ENCODE peak calls at places on chromosomes 12 and 14, in ten cellular contexts. One of them, this sample, is unnamed.
A peak's percentile ranks its signal among the peaks of the same experiment; 100 is the strongest.

GRCh38 chr14:65301862-65302539 is 110.5 kb upstream of the FUT8 start:
- DNase-seq in globus pallidus: no peak
- DNase-seq in GM19239: no peak
- DNase-seq in stimulated activated CD4-positive, alpha-beta T cell treated with anti-CD3 and anti-CD28 coated beads, Interleukin-12 subunit alpha, Interleukin-12 subunit beta, amount 100 ng/mL, for 48 hours: no peak
- DNase-seq in kidney: no peak
- DNase-seq in heart left ventricle: no peak
- DNase-seq in NCI-H774: no peak
- DNase-seq in NCI-H1105: no peak
- DNase-seq in endothelial cell of umbilical vein: no peak
- DNase-seq in NCI-H2081: no peak
- DNase-seq in this sample: no peak

GRCh38 chr12:113996026-113996425 is 29.9 kb upstream of the RBM19 start:
- DNase-seq in globus pallidus: no peak
- DNase-seq in GM19239: no peak
- DNase-seq in stimulated activated CD4-positive, alpha-beta T cell treated with anti-CD3 and anti-CD28 coated beads, Interleukin-12 subunit alpha, Interleukin-12 subunit beta, amount 100 ng/mL, for 48 hours: no peak
- DNase-seq in kidney: no peak
- DNase-seq in heart left ventricle: no peak
- DNase-seq in NCI-H774: no peak
- DNase-seq in NCI-H1105: no peak
- DNase-seq in endothelial cell of umbilical vein: no peak
- DNase-seq in NCI-H2081: no peak
- DNase-seq in this sample: no peak

GRCh38 chr12:57101892-57102695 is 9.1 kb downstream of the STAT6 start:
- DNase-seq in globus pallidus: no peak
- DNase-seq in GM19239: no peak
- DNase-seq in stimulated activated CD4-positive, alpha-beta T cell treated with anti-CD3 and anti-CD28 coated beads, Interleukin-12 subunit alpha, Interleukin-12 subunit beta, amount 100 ng/mL, for 48 hours: no peak
- DNase-seq in kidney: no peak
- DNase-seq in heart left ventricle: no peak
- DNase-seq in NCI-H774: no peak
- DNase-seq in NCI-H1105: no peak
- DNase-seq in endothelial cell of umbilical vein: no peak
- DNase-seq in NCI-H2081: no peak
- DNase-seq in this sample: no peak

GRCh38 chr14:23513005-23513412 is 38.6 kb downstream of the ZFHX2 start:
- DNase-seq in globus pallidus: peak; percentile 95
- DNase-seq in GM19239: no peak
- DNase-seq in stimulated activated CD4-positive, alpha-beta T cell treated with anti-CD3 and anti-CD28 coated beads, Interleukin-12 subunit alpha, Interleukin-12 subunit beta, amount 100 ng/mL, for 48 hours: no peak
- DNase-seq in kidney: no peak
- DNase-seq in heart left ventricle: no peak
- DNase-seq in NCI-H774: peak; percentile 57
- DNase-seq in NCI-H1105: peak; percentile 94
- DNase-seq in endothelial cell of umbilical vein: no peak
- DNase-seq in NCI-H2081: peak; percentile 22
- DNase-seq in this sample: no peak

GRCh38 chr14:69713127-69713800 is 53.7 kb upstream of the SRSF5 start:
- DNase-seq in globus pallidus: no peak
- DNase-seq in GM19239: no peak
- DNase-seq in stimulated activated CD4-positive, alpha-beta T cell treated with anti-CD3 and anti-CD28 coated beads, Interleukin-12 subunit alpha, Interleukin-12 subunit beta, amount 100 ng/mL, for 48 hours: no peak
- DNase-seq in kidney: no peak
- DNase-seq in heart left ventricle: no peak
- DNase-seq in NCI-H774: no peak
- DNase-seq in NCI-H1105: peak; percentile 87
- DNase-seq in endothelial cell of umbilical vein: peak; percentile 62
- DNase-seq in NCI-H2081: peak; percentile 88
- DNase-seq in this sample: no peak

GRCh38 chr12:112258926-112259325 is 123.3 kb downstream of the HECTD4 start:
- DNase-seq in globus pallidus: no peak
- DNase-seq in GM19239: no peak
- DNase-seq in stimulated activated CD4-positive, alpha-beta T cell treated with anti-CD3 and anti-CD28 coated beads, Interleukin-12 subunit alpha, Interleukin-12 subunit beta, amount 100 ng/mL, for 48 hours: no peak
- DNase-seq in kidney: no peak
- DNase-seq in heart left ventricle: no peak
- DNase-seq in NCI-H774: no peak
- DNase-seq in NCI-H1105: no peak
- DNase-seq in endothelial cell of umbilical vein: no peak
- DNase-seq in NCI-H2081: no peak
- DNase-seq in this sample: no peak

GRCh38 chr14:37021406-37021805 is 151.0 kb downstream of the SLC25A21 start:
- DNase-seq in globus pallidus: no peak
- DNase-seq in GM19239: no peak
- DNase-seq in stimulated activated CD4-positive, alpha-beta T cell treated with anti-CD3 and anti-CD28 coated beads, Interleukin-12 subunit alpha, Interleukin-12 subunit beta, amount 100 ng/mL, for 48 hours: no peak
- DNase-seq in kidney: no peak
- DNase-seq in heart left ventricle: no peak
- DNase-seq in NCI-H774: no peak
- DNase-seq in NCI-H1105: no peak
- DNase-seq in endothelial cell of umbilical vein: no peak
- DNase-seq in NCI-H2081: no peak
- DNase-seq in this sample: no peak

GRCh38 chr12:48795550-48796455 is 6.9 kb upstream of the ADCY6 start:
- DNase-seq in globus pallidus: peak; percentile 68
- DNase-seq in GM19239: peak; percentile 76
- DNase-seq in stimulated activated CD4-positive, alpha-beta T cell treated with anti-CD3 and anti-CD28 coated beads, Interleukin-12 subunit alpha, Interleukin-12 subunit beta, amount 100 ng/mL, for 48 hours: peak; percentile 65
- DNase-seq in kidney: no peak
- DNase-seq in heart left ventricle: no peak
- DNase-seq in NCI-H774: peak; percentile 75
- DNase-seq in NCI-H1105: peak; percentile 43
- DNase-seq in endothelial cell of umbilical vein: peak; percentile 84
- DNase-seq in NCI-H2081: peak; percentile 73
- DNase-seq in this sample: peak; percentile 77

GRCh38 chr12:109552971-109553370 is 20.3 kb downstream of the MMAB start:
- DNase-seq in globus pallidus: no peak
- DNase-seq in GM19239: no peak
- DNase-seq in stimulated activated CD4-positive, alpha-beta T cell treated with anti-CD3 and anti-CD28 coated beads, Interleukin-12 subunit alpha, Interleukin-12 subunit beta, amount 100 ng/mL, for 48 hours: no peak
- DNase-seq in kidney: no peak
- DNase-seq in heart left ventricle: no peak
- DNase-seq in NCI-H774: no peak
- DNase-seq in NCI-H1105: no peak
- DNase-seq in endothelial cell of umbilical vein: no peak
- DNase-seq in NCI-H2081: no peak
- DNase-seq in this sample: no peak

GRCh38 chr12:22631863-22632463 is 7.0 kb downstream of the ETNK1 start:
- DNase-seq in globus pallidus: peak; percentile 23
- DNase-seq in GM19239: no peak
- DNase-seq in stimulated activated CD4-positive, alpha-beta T cell treated with anti-CD3 and anti-CD28 coated beads, Interleukin-12 subunit alpha, Interleukin-12 subunit beta, amount 100 ng/mL, for 48 hours: no peak
- DNase-seq in kidney: no peak
- DNase-seq in heart left ventricle: no peak
- DNase-seq in NCI-H774: no peak
- DNase-seq in NCI-H1105: no peak
- DNase-seq in endothelial cell of umbilical vein: peak; percentile 26
- DNase-seq in NCI-H2081: peak; percentile 7
- DNase-seq in this sample: peak; percentile 10

GRCh38 chr14:101600891-101601602 is 39.8 kb downstream of the DIO3 start:
- DNase-seq in globus pallidus: no peak
- DNase-seq in GM19239: no peak
- DNase-seq in stimulated activated CD4-positive, alpha-beta T cell treated with anti-CD3 and anti-CD28 coated beads, Interleukin-12 subunit alpha, Interleukin-12 subunit beta, amount 100 ng/mL, for 48 hours: no peak
- DNase-seq in kidney: no peak
- DNase-seq in heart left ventricle: no peak
- DNase-seq in NCI-H774: no peak
- DNase-seq in NCI-H1105: no peak
- DNase-seq in endothelial cell of umbilical vein: no peak
- DNase-seq in NCI-H2081: no peak
- DNase-seq in this sample: no peak

GRCh38 chr12:11746024-11746771 is 96.7 kb downstream of the ETV6 start:
- DNase-seq in globus pallidus: no peak
- DNase-seq in GM19239: no peak
- DNase-seq in stimulated activated CD4-positive, alpha-beta T cell treated with anti-CD3 and anti-CD28 coated beads, Interleukin-12 subunit alpha, Interleukin-12 subunit beta, amount 100 ng/mL, for 48 hours: no peak
- DNase-seq in kidney: no peak
- DNase-seq in heart left ventricle: no peak
- DNase-seq in NCI-H774: no peak
- DNase-seq in NCI-H1105: no peak
- DNase-seq in endothelial cell of umbilical vein: peak; percentile 92
- DNase-seq in NCI-H2081: no peak
- DNase-seq in this sample: no peak

GRCh38 chr12:51077930-51078329 is 5.5 kb downstream of the CSRNP2 start:
- DNase-seq in globus pallidus: peak; percentile 73
- DNase-seq in GM19239: no peak
- DNase-seq in stimulated activated CD4-positive, alpha-beta T cell treated with anti-CD3 and anti-CD28 coated beads, Interleukin-12 subunit alpha, Interleukin-12 subunit beta, amount 100 ng/mL, for 48 hours: no peak
- DNase-seq in kidney: no peak
- DNase-seq in heart left ventricle: peak; percentile 34
- DNase-seq in NCI-H774: no peak
- DNase-seq in NCI-H1105: no peak
- DNase-seq in endothelial cell of umbilical vein: no peak
- DNase-seq in NCI-H2081: no peak
- DNase-seq in this sample: no peak

GRCh38 chr12:116990971-116991966 is 80.5 kb downstream of the FBXW8 start:
- DNase-seq in globus pallidus: no peak
- DNase-seq in GM19239: no peak
- DNase-seq in stimulated activated CD4-positive, alpha-beta T cell treated with anti-CD3 and anti-CD28 coated beads, Interleukin-12 subunit alpha, Interleukin-12 subunit beta, amount 100 ng/mL, for 48 hours: no peak
- DNase-seq in kidney: no peak
- DNase-seq in heart left ventricle: no peak
- DNase-seq in NCI-H774: no peak
- DNase-seq in NCI-H1105: no peak
- DNase-seq in endothelial cell of umbilical vein: no peak
- DNase-seq in NCI-H2081: no peak
- DNase-seq in this sample: no peak

GRCh38 chr12:128534906-128535305 is 267.9 kb downstream of the TMEM132C start:
- DNase-seq in globus pallidus: no peak
- DNase-seq in GM19239: no peak
- DNase-seq in stimulated activated CD4-positive, alpha-beta T cell treated with anti-CD3 and anti-CD28 coated beads, Interleukin-12 subunit alpha, Interleukin-12 subunit beta, amount 100 ng/mL, for 48 hours: no peak
- DNase-seq in kidney: no peak
- DNase-seq in heart left ventricle: no peak
- DNase-seq in NCI-H774: no peak
- DNase-seq in NCI-H1105: no peak
- DNase-seq in endothelial cell of umbilical vein: no peak
- DNase-seq in NCI-H2081: no peak
- DNase-seq in this sample: no peak

GRCh38 chr12:90342081-90342480 is 612.9 kb downstream of the CCER1 start:
- DNase-seq in globus pallidus: no peak
- DNase-seq in GM19239: no peak
- DNase-seq in stimulated activated CD4-positive, alpha-beta T cell treated with anti-CD3 and anti-CD28 coated beads, Interleukin-12 subunit alpha, Interleukin-12 subunit beta, amount 100 ng/mL, for 48 hours: no peak
- DNase-seq in kidney: no peak
- DNase-seq in heart left ventricle: no peak
- DNase-seq in NCI-H774: no peak
- DNase-seq in NCI-H1105: no peak
- DNase-seq in endothelial cell of umbilical vein: no peak
- DNase-seq in NCI-H2081: no peak
- DNase-seq in this sample: no peak

GRCh38 chr12:83017001-83017400 is 330.3 kb downstream of the TMTC2 start:
- DNase-seq in globus pallidus: no peak
- DNase-seq in GM19239: no peak
- DNase-seq in stimulated activated CD4-positive, alpha-beta T cell treated with anti-CD3 and anti-CD28 coated beads, Interleukin-12 subunit alpha, Interleukin-12 subunit beta, amount 100 ng/mL, for 48 hours: no peak
- DNase-seq in kidney: no peak
- DNase-seq in heart left ventricle: no peak
- DNase-seq in NCI-H774: no peak
- DNase-seq in NCI-H1105: no peak
- DNase-seq in endothelial cell of umbilical vein: no peak
- DNase-seq in NCI-H2081: no peak
- DNase-seq in this sample: no peak

GRCh38 chr12:113269257-113269943 is 48.1 kb downstream of the TPCN1 start:
- DNase-seq in globus pallidus: no peak
- DNase-seq in GM19239: no peak
- DNase-seq in stimulated activated CD4-positive, alpha-beta T cell treated with anti-CD3 and anti-CD28 coated beads, Interleukin-12 subunit alpha, Interleukin-12 subunit beta, amount 100 ng/mL, for 48 hours: no peak
- DNase-seq in kidney: no peak
- DNase-seq in heart left ventricle: no peak
- DNase-seq in NCI-H774: no peak
- DNase-seq in NCI-H1105: no peak
- DNase-seq in endothelial cell of umbilical vein: no peak
- DNase-seq in NCI-H2081: no peak
- DNase-seq in this sample: no peak

GRCh38 chr12:124493809-124494750 is 73.3 kb downstream of the NCOR2 start:
- DNase-seq in globus pallidus: no peak
- DNase-seq in GM19239: peak; percentile 97
- DNase-seq in stimulated activated CD4-positive, alpha-beta T cell treated with anti-CD3 and anti-CD28 coated beads, Interleukin-12 subunit alpha, Interleukin-12 subunit beta, amount 100 ng/mL, for 48 hours: peak; percentile 57
- DNase-seq in kidney: peak; percentile 75
- DNase-seq in heart left ventricle: no peak
- DNase-seq in NCI-H774: no peak
- DNase-seq in NCI-H1105: no peak
- DNase-seq in endothelial cell of umbilical vein: no peak
- DNase-seq in NCI-H2081: no peak
- DNase-seq in this sample: peak; percentile 87

GRCh38 chr12:52351196-52352059 is 15.9 kb downstream of the KRT85 start:
- DNase-seq in globus pallidus: peak; percentile 70
- DNase-seq in GM19239: no peak
- DNase-seq in stimulated activated CD4-positive, alpha-beta T cell treated with anti-CD3 and anti-CD28 coated beads, Interleukin-12 subunit alpha, Interleukin-12 subunit beta, amount 100 ng/mL, for 48 hours: no peak
- DNase-seq in kidney: no peak
- DNase-seq in heart left ventricle: peak; percentile 63
- DNase-seq in NCI-H774: no peak
- DNase-seq in NCI-H1105: no peak
- DNase-seq in endothelial cell of umbilical vein: no peak
- DNase-seq in NCI-H2081: no peak
- DNase-seq in this sample: no peak

GRCh38 chr14:97107070-97107469 is 309.9 kb downstream of the VRK1 start:
- DNase-seq in globus pallidus: no peak
- DNase-seq in GM19239: no peak
- DNase-seq in stimulated activated CD4-positive, alpha-beta T cell treated with anti-CD3 and anti-CD28 coated beads, Interleukin-12 subunit alpha, Interleukin-12 subunit beta, amount 100 ng/mL, for 48 hours: no peak
- DNase-seq in kidney: no peak
- DNase-seq in heart left ventricle: no peak
- DNase-seq in NCI-H774: no peak
- DNase-seq in NCI-H1105: no peak
- DNase-seq in endothelial cell of umbilical vein: no peak
- DNase-seq in NCI-H2081: no peak
- DNase-seq in this sample: no peak

GRCh38 chr12:119642986-119643385 is 24.9 kb upstream of the PRKAB1 start:
- DNase-seq in globus pallidus: no peak
- DNase-seq in GM19239: no peak
- DNase-seq in stimulated activated CD4-positive, alpha-beta T cell treated with anti-CD3 and anti-CD28 coated beads, Interleukin-12 subunit alpha, Interleukin-12 subunit beta, amount 100 ng/mL, for 48 hours: no peak
- DNase-seq in kidney: no peak
- DNase-seq in heart left ventricle: no peak
- DNase-seq in NCI-H774: no peak
- DNase-seq in NCI-H1105: no peak
- DNase-seq in endothelial cell of umbilical vein: no peak
- DNase-seq in NCI-H2081: no peak
- DNase-seq in this sample: no peak

GRCh38 chr12:19801941-19802340 is 362.6 kb downstream of the AEBP2 start:
- DNase-seq in globus pallidus: no peak
- DNase-seq in GM19239: no peak
- DNase-seq in stimulated activated CD4-positive, alpha-beta T cell treated with anti-CD3 and anti-CD28 coated beads, Interleukin-12 subunit alpha, Interleukin-12 subunit beta, amount 100 ng/mL, for 48 hours: no peak
- DNase-seq in kidney: no peak
- DNase-seq in heart left ventricle: no peak
- DNase-seq in NCI-H774: no peak
- DNase-seq in NCI-H1105: no peak
- DNase-seq in endothelial cell of umbilical vein: no peak
- DNase-seq in NCI-H2081: no peak
- DNase-seq in this sample: no peak

GRCh38 chr14:32339188-32339587 is 10.1 kb downstream of the AKAP6 start:
- DNase-seq in globus pallidus: no peak
- DNase-seq in GM19239: no peak
- DNase-seq in stimulated activated CD4-positive, alpha-beta T cell treated with anti-CD3 and anti-CD28 coated beads, Interleukin-12 subunit alpha, Interleukin-12 subunit beta, amount 100 ng/mL, for 48 hours: no peak
- DNase-seq in kidney: no peak
- DNase-seq in heart left ventricle: no peak
- DNase-seq in NCI-H774: no peak
- DNase-seq in NCI-H1105: no peak
- DNase-seq in endothelial cell of umbilical vein: no peak
- DNase-seq in NCI-H2081: no peak
- DNase-seq in this sample: no peak

GRCh38 chr14:54683882-54684794 is 117.2 kb downstream of the SAMD4A start:
- DNase-seq in globus pallidus: no peak
- DNase-seq in GM19239: no peak
- DNase-seq in stimulated activated CD4-positive, alpha-beta T cell treated with anti-CD3 and anti-CD28 coated beads, Interleukin-12 subunit alpha, Interleukin-12 subunit beta, amount 100 ng/mL, for 48 hours: no peak
- DNase-seq in kidney: peak; percentile 76
- DNase-seq in heart left ventricle: peak; percentile 31
- DNase-seq in NCI-H774: no peak
- DNase-seq in NCI-H1105: no peak
- DNase-seq in endothelial cell of umbilical vein: peak; percentile 81
- DNase-seq in NCI-H2081: no peak
- DNase-seq in this sample: peak; percentile 50

GRCh38 chr12:116631619-116632018 is 72.4 kb downstream of the MAP1LC3B2 start:
- DNase-seq in globus pallidus: no peak
- DNase-seq in GM19239: no peak
- DNase-seq in stimulated activated CD4-positive, alpha-beta T cell treated with anti-CD3 and anti-CD28 coated beads, Interleukin-12 subunit alpha, Interleukin-12 subunit beta, amount 100 ng/mL, for 48 hours: no peak
- DNase-seq in kidney: no peak
- DNase-seq in heart left ventricle: no peak
- DNase-seq in NCI-H774: no peak
- DNase-seq in NCI-H1105: no peak
- DNase-seq in endothelial cell of umbilical vein: no peak
- DNase-seq in NCI-H2081: no peak
- DNase-seq in this sample: no peak

GRCh38 chr14:49623941-49624806 is 3.6 kb downstream of the MGAT2 start:
- DNase-seq in globus pallidus: no peak
- DNase-seq in GM19239: no peak
- DNase-seq in stimulated activated CD4-positive, alpha-beta T cell treated with anti-CD3 and anti-CD28 coated beads, Interleukin-12 subunit alpha, Interleukin-12 subunit beta, amount 100 ng/mL, for 48 hours: no peak
- DNase-seq in kidney: no peak
- DNase-seq in heart left ventricle: no peak
- DNase-seq in NCI-H774: no peak
- DNase-seq in NCI-H1105: no peak
- DNase-seq in endothelial cell of umbilical vein: peak; percentile 68
- DNase-seq in NCI-H2081: no peak
- DNase-seq in this sample: no peak

GRCh38 chr12:116539361-116539771 is 19.8 kb upstream of the MAP1LC3B2 start:
- DNase-seq in globus pallidus: no peak
- DNase-seq in GM19239: no peak
- DNase-seq in stimulated activated CD4-positive, alpha-beta T cell treated with anti-CD3 and anti-CD28 coated beads, Interleukin-12 subunit alpha, Interleukin-12 subunit beta, amount 100 ng/mL, for 48 hours: no peak
- DNase-seq in kidney: no peak
- DNase-seq in heart left ventricle: no peak
- DNase-seq in NCI-H774: no peak
- DNase-seq in NCI-H1105: no peak
- DNase-seq in endothelial cell of umbilical vein: peak; percentile 20
- DNase-seq in NCI-H2081: no peak
- DNase-seq in this sample: no peak